ENCODE peak calls at places on chromosome 22, in six cellular contexts. Z, J, B, Y, M and E are unnamed samples. For H3K27me3, the result is how much of the 10 kb centered on the place peaks cover.

GRCh38 chr22:26615830-26616435 is 1.9 kb downstream of the CRYBB1 start:
- DNase-seq in Z (no peak), J (no peak), B (no peak), Y (no peak), M (no peak), E (no peak)

GRCh38 chr22:43796567-43796966 is 15.5 kb downstream of the EFCAB6 start:
- DNase-seq in Z (no peak), J (no peak), B (peak), Y (peak), M (no peak), E (no peak)

GRCh38 chr22:45163074-45163416 is 680 bp upstream of the NUP50 start:
- DNase-seq in Z (no peak), J (no peak), B (peak), Y (peak), M (no peak), E (peak)

GRCh38 chr22:27636716-27637503 is 164.6 kb downstream of the MN1 start:
- DNase-seq in Z (peak), J (no peak), B (peak), Y (no peak), M (no peak), E (no peak)

GRCh38 chr22:45341503-45341902 is 31.8 kb downstream of the FAM118A start:
- DNase-seq in Z (no peak), J (no peak), B (peak), Y (no peak), M (no peak), E (no peak)

GRCh38 chr22:16959345-16959930 is 48.6 kb downstream of the GAB4 start:
- DNase-seq in Z (no peak), J (no peak), B (no peak), Y (no peak), M (no peak), E (no peak)

GRCh38 chr22:17307566-17307965 is 61.7 kb upstream of the CECR2 start:
- DNase-seq in Z (no peak), J (no peak), B (no peak), Y (no peak), M (no peak), E (no peak)

GRCh38 chr22:47587361-47587760 is 824.9 kb downstream of the TBC1D22A start:
- DNase-seq in Z (no peak), J (no peak), B (no peak), Y (no peak), M (no peak), E (no peak)

GRCh38 chr22:46763051-46763705 is 728 bp downstream of the TBC1D22A start:
- DNase-seq in Z (peak), J (no peak), B (no peak), Y (peak), M (no peak), E (peak)

GRCh38 chr22:46084943-46085830 is 65.1 kb upstream of the PPARA start:
- DNase-seq in Z (peak), J (peak), B (no peak), Y (peak), M (peak), E (peak)

GRCh38 chr22:17339095-17339693 is 30.1 kb upstream of the CECR2 start:
- DNase-seq in Z (no peak), J (no peak), B (no peak), Y (no peak), M (no peak), E (no peak)

GRCh38 chr22:28894320-28894719 is 10.9 kb downstream of the ZNRF3 start:
- DNase-seq in Z (peak), J (no peak), B (no peak), Y (no peak), M (no peak), E (no peak)

GRCh38 chr22:42610211-42610610 is 4.5 kb downstream of the POLDIP3 start:
- DNase-seq in Z (no peak), J (peak), B (no peak), Y (no peak), M (peak), E (no peak)

GRCh38 chr22:36334838-36335603 is 52.7 kb downstream of the MYH9 start:
- DNase-seq in Z (no peak), J (no peak), B (no peak), Y (peak), M (no peak), E (peak)

GRCh38 chr22:31277741-31278642 is 14.3 kb downstream of the PIK3IP1 start:
- DNase-seq in Z (no peak), J (no peak), B (no peak), Y (no peak), M (peak), E (no peak)

GRCh38 chr22:30643055-30643875 is 7.7 kb downstream of the SLC35E4 start:
- DNase-seq in Z (peak), J (no peak), B (no peak), Y (no peak), M (no peak), E (no peak)

GRCh38 chr22:17271711-17272451 is 52.6 kb upstream of the ADA2 start:
- DNase-seq in Z (no peak), J (no peak), B (no peak), Y (no peak), M (no peak), E (no peak)

GRCh38 chr22:26418620-26419019 is 10.4 kb upstream of the ASPHD2 start:
- DNase-seq in Z (no peak), J (no peak), B (no peak), Y (no peak), M (no peak), E (no peak)

GRCh38 chr22:46176508-46177003 is 26.2 kb downstream of the PPARA start:
- DNase-seq in Z (no peak), J (no peak), B (no peak), Y (no peak), M (no peak), E (no peak)

GRCh38 chr22:36741968-36742367 is 34.0 kb downstream of the IFT27 start:
- DNase-seq in Z (no peak), J (no peak), B (no peak), Y (no peak), M (no peak), E (no peak)

GRCh38 chr22:28801845-28802594 is 1.7 kb upstream of the XBP1 start:
- DNase-seq in Z (no peak), J (peak), B (no peak), Y (no peak), M (no peak), E (no peak)

GRCh38 chr22:36761553-36762240 is 14.2 kb downstream of the IFT27 start:
- DNase-seq in Z (no peak), J (no peak), B (no peak), Y (no peak), M (no peak), E (no peak)

DNA sequence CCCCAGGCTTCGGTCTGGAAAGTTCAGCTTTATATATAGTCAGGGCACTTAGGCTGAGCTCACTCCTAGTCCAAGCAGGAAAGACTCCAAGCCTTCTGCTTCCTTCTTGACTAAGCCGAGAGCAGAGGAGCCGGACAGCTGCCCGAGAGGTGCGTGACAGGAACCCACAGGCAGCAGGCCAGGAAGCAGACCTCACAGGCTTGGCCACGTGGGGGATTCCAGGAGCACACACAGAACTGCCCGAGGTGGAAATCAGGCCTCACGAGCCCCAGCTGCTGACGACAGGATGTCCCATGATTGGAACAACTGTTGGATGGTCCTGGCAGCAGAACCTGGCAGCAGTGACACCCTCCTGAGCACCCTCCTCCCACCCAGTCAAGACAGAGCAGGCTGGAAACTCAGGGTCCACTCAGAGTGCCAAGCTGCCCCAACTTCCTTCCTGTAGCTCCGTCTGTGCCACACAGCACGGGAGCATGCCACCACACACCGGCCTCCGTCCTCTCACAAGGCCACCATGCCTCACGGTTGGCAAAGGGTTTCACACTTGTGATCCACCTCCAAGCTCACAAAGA is 5.4 kb downstream of the PLA2G6 start:
- DNase-seq in Z (peak), J (peak), B (no peak), Y (peak), M (peak), E (peak)
- H3K27me3 ChIP-seq in Z (under half), J (under half), B (under half), Y (under half), M (under half), E (under half)

GRCh38 chr22:19719055-19719482 is 4.3 kb upstream of the GP1BB start:
- DNase-seq in Z (peak), J (peak), B (peak), Y (no peak), M (no peak), E (no peak)

GRCh38 chr22:19718255-19719054 is 4.2 kb downstream of the SEPTIN5 start:
- DNase-seq in Z (no peak), J (no peak), B (no peak), Y (peak), M (no peak), E (no peak)

GRCh38 chr22:19717181-19717580 is 2.9 kb downstream of the SEPTIN5 start:
- DNase-seq in Z (no peak), J (no peak), B (no peak), Y (no peak), M (no peak), E (no peak)

GRCh38 chr22:19716829-19717105 is 2.5 kb downstream of the SEPTIN5 start:
- DNase-seq in Z (no peak), J (no peak), B (no peak), Y (no peak), M (no peak), E (no peak)

GRCh38 chr22:19717691-19718254 is 3.5 kb downstream of the SEPTIN5 start:
- DNase-seq in Z (peak), J (peak), B (peak), Y (peak), M (peak), E (peak)
- H3K27me3 ChIP-seq in Z (half or more), J (under half), B (half or more), Y (under half), M (under half), E (under half)

DNA sequence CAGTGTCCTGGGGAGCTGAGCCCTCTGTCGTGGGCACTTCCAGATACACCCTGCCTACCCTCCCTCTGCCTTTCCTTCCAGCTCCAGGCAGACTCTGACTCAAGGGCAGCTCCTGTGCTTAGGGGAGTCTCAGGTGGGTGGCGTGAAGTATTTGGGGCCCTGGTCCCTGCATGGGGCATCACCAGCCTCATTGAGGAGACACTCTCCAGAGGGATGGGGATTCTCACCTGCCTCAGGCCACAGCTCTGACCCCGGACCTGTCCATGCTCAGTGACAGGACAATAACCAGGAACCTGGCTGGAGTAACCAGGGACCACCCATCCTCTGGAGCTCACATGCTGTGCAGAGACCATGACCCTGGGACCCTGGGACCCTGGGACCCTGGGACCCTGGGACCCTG is 41.2 kb downstream of the GGTLC2 start:
- DNase-seq in Z (no peak), J (no peak), B (no peak), Y (no peak), M (no peak), E (no peak)
- H3K27me3 ChIP-seq in Z (under half), J (under half), B (under half), Y (under half), M (under half), E (under half)

DNA sequence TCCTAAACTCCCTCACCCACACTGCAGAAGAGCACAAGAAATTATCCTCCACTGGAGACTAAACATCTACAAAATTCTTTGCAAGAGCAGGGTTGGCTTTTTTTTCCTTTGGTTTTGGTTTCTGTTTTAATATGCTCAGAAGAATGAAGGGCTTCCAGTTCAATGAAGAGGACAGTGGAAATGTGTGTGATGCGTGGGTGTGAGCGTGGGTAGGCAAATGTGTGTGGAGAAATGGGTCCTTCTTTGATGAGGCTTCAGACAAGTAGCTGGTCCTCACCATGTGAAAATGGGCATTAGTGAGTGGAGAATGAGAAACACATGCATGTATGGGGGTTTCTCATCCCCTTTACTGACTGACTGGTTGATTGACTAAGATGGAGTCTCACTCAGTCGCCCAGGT is 263.3 kb upstream of the SYN3 start:
- DNase-seq in Z (no peak), J (no peak), B (no peak), Y (no peak), M (no peak), E (no peak)
- H3K27me3 ChIP-seq in Z (under half), J (under half), B (under half), Y (under half), M (under half), E (under half)

DNA sequence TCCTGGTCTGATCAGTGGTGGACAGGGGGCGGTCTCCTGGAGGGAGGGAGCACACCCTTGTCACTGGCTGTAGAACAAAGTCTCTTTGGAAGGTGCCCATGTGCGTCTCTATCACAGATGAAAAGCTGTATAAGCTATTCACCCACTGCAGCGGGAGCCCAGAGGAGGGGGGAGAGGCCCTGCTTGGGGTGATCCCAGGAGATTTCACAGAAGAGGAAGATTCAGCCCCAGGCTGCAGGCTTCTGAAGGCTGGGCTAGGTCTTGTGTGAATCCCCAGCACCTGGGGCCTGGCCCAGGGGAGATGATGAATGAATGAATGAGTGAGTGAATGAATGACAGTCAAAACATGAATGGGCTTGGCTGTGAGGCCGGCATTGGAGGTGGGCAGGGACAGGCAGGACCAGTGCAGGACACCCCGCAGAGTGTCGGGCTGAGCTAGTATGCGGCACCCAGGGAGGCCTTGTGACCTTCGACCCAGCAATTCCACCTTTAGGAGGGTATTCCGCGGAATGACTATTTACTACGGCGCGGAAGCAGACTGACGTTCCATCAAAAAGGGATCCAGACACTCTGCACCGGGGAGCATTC is 142.5 kb downstream of the CACNA1I start:
- DNase-seq in Z (no peak), J (no peak), B (no peak), Y (no peak), M (no peak), E (no peak)
- H3K27me3 ChIP-seq in Z (half or more), J (under half), B (under half), Y (under half), M (under half), E (under half)

GRCh38 chr22:19734163-19734562 is 10.8 kb downstream of the GP1BB start:
- DNase-seq in Z (no peak), J (no peak), B (no peak), Y (no peak), M (no peak), E (no peak)

GRCh38 chr22:19734837-19735382 is 11.6 kb downstream of the GP1BB start:
- DNase-seq in Z (no peak), J (no peak), B (no peak), Y (no peak), M (no peak), E (no peak)

GRCh38 chr22:19733755-19734154 is 10.4 kb downstream of the GP1BB start:
- DNase-seq in Z (no peak), J (no peak), B (no peak), Y (no peak), M (no peak), E (no peak)

GRCh38 chr22:19737846-19738663 is 14.7 kb downstream of the GP1BB start:
- DNase-seq in Z (no peak), J (no peak), B (no peak), Y (no peak), M (no peak), E (no peak)

GRCh38 chr22:19735665-19736510 is 12.5 kb downstream of the GP1BB start:
- DNase-seq in Z (no peak), J (no peak), B (no peak), Y (no peak), M (no peak), E (no peak)
- H3K27me3 ChIP-seq in Z (under half), J (under half), B (under half), Y (under half), M (under half), E (under half)

DNA sequence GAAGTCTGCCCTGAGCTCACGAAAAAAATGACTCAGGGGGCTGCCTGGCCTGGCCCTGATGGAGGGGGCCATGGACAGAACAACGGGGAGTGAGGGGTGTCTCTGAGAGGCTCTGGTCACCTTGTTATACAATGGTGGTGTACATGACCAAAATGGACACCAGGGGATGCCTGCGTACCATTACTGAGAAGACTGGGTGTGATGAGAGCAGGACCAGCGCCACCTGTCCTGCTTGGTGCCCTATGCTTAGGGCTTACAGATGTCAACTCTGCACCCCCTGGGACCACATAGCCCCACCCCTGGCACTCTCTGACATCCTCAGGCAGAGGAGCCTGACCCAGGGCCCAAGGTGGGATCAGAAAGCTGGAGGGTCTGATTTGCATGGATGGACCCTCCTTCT is 104.8 kb downstream of the ZNF280B start:
- DNase-seq in Z (no peak), J (no peak), B (no peak), Y (peak), M (no peak), E (no peak)
- H3K27me3 ChIP-seq in Z (half or more), J (under half), B (under half), Y (under half), M (under half), E (under half)

DNA sequence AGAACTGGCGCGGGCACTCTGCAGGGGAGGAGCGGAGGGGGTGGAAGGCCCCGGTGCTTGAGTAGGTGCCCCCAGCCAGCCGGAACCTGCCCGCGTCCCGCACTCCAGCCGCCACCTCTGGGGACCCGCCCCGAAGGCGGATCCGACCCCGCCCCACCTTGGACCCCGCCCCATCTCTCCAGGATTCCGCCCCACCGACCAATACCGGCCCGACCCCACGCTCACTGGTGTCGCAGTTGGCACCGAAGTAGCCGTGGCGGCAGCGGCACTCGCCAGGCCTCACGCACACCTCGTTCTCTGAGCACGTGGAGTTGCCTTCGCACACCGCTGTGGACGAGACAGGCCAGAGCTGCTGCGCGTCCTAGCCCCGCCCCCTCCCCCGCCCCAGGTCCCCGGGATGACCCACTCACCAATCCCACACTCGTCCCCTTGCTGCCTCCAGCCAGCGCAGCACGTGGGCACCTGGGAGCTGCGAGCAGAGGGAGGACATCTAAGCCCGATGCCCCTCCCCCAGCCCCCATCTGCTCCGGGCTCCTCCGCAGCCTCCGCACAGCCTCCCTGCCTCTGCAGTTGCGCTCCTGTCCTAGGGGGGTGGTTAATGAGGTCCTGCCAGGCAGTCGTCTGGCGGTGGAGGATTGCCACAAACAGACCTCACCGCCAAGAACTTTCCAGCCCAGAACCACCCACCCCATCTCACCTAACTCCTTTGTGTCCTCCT is 5.9 kb downstream of the SCARF2 start:
- DNase-seq in Z (no peak), J (no peak), B (no peak), Y (no peak), M (no peak), E (no peak)
- H3K27me3 ChIP-seq in Z (under half), J (under half), B (half or more), Y (under half), M (under half), E (under half)

GRCh38 chr22:49620666-49621065 is 207.0 kb downstream of the BRD1 start:
- DNase-seq in Z (peak), J (no peak), B (no peak), Y (no peak), M (peak), E (no peak)

GRCh38 chr22:49618689-49618953 is 209.1 kb downstream of the BRD1 start:
- DNase-seq in Z (peak), J (no peak), B (no peak), Y (no peak), M (peak), E (no peak)

GRCh38 chr22:49621601-49622210 is 206.0 kb downstream of the BRD1 start:
- DNase-seq in Z (peak), J (no peak), B (no peak), Y (no peak), M (peak), E (no peak)

GRCh38 chr22:49619301-49619700 is 208.4 kb downstream of the BRD1 start:
- DNase-seq in Z (peak), J (no peak), B (no peak), Y (no peak), M (peak), E (no peak)

DNA sequence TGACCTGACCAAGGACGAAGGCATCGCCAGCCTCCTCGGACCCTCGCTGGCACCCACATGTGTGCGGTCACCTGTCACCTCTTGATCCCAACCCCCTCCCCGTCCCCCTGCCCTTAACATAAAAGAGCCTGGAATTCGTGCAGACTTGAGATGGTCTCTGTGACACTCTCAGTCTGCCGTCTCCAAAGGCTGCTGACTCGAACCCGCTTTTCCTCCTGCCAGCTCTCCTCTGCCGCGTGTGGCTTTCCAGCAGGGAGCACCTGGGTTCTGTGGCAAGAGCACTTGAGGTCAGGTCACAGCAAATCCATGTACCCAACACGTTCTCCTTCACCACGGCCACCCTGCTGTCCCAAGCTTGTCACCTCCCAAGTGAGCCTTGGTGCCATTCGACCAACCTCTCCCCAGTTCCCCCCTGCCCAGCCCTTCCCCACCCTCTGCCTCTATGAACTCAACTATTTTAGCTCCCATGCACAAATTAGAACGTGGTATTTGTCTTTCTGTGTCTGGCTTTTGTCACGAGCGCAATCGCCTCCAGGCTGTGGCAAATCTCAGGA is 207.6 kb downstream of the BRD1 start:
- DNase-seq in Z (peak), J (no peak), B (no peak), Y (no peak), M (peak), E (no peak)
- H3K27me3 ChIP-seq in Z (under half), J (under half), B (under half), Y (under half), M (under half), E (under half)